ENCODE peak calls at places on chromosomes 7 and 10, in seven cellular contexts. One of them, this sample, is unnamed.

GRCh38 chr10:50648089-50648934 is 24.6 kb upstream of the SGMS1 start:
- ATAC-seq in stimulated activated naive CD8-positive, alpha-beta T cell treated with anti-CD3 and anti-CD28 coated beads, Interleukin-15, Interleukin-2, amounts not matched to agents 100 U/mL and 50 U/mL, for 24 hours: no peak
- ATAC-seq in Panc1: no peak
- ATAC-seq in mucosa of descending colon: peak
- ATAC-seq in heart left ventricle: no peak
- ATAC-seq in activated T-helper 17 cell treated with anti-CD3 and anti-CD28 coated beads, Interleukin-2, amount 50 U/mL, for 72 hours: no peak
- ATAC-seq in A549: no peak
- ATAC-seq in this sample: no peak

GRCh38 chr10:63630928-63631685 is 109.9 kb downstream of the REEP3 start:
- ATAC-seq in stimulated activated naive CD8-positive, alpha-beta T cell treated with anti-CD3 and anti-CD28 coated beads, Interleukin-15, Interleukin-2, amounts not matched to agents 100 U/mL and 50 U/mL, for 24 hours: no peak
- ATAC-seq in Panc1: no peak
- ATAC-seq in mucosa of descending colon: no peak
- ATAC-seq in heart left ventricle: no peak
- ATAC-seq in activated T-helper 17 cell treated with anti-CD3 and anti-CD28 coated beads, Interleukin-2, amount 50 U/mL, for 72 hours: no peak
- ATAC-seq in A549: no peak
- ATAC-seq in this sample: no peak

GRCh38 chr7:26375604-26376207 is 84.0 kb downstream of the SNX10 start:
- ATAC-seq in stimulated activated naive CD8-positive, alpha-beta T cell treated with anti-CD3 and anti-CD28 coated beads, Interleukin-15, Interleukin-2, amounts not matched to agents 100 U/mL and 50 U/mL, for 24 hours: no peak
- ATAC-seq in Panc1: peak
- ATAC-seq in mucosa of descending colon: no peak
- ATAC-seq in heart left ventricle: no peak
- ATAC-seq in activated T-helper 17 cell treated with anti-CD3 and anti-CD28 coated beads, Interleukin-2, amount 50 U/mL, for 72 hours: peak
- ATAC-seq in A549: no peak
- ATAC-seq in this sample: no peak

GRCh38 chr7:2631924-2632716 is at the start of gene TTYH3:
- ATAC-seq in stimulated activated naive CD8-positive, alpha-beta T cell treated with anti-CD3 and anti-CD28 coated beads, Interleukin-15, Interleukin-2, amounts not matched to agents 100 U/mL and 50 U/mL, for 24 hours: peak
- ATAC-seq in Panc1: peak
- ATAC-seq in mucosa of descending colon: peak
- ATAC-seq in heart left ventricle: no peak
- ATAC-seq in activated T-helper 17 cell treated with anti-CD3 and anti-CD28 coated beads, Interleukin-2, amount 50 U/mL, for 72 hours: peak
- ATAC-seq in A549: peak
- ATAC-seq in this sample: peak

GRCh38 chr7:105648561-105649401 is 67.5 kb upstream of the EFCAB10 start:
- ATAC-seq in stimulated activated naive CD8-positive, alpha-beta T cell treated with anti-CD3 and anti-CD28 coated beads, Interleukin-15, Interleukin-2, amounts not matched to agents 100 U/mL and 50 U/mL, for 24 hours: no peak
- ATAC-seq in Panc1: peak
- ATAC-seq in mucosa of descending colon: peak
- ATAC-seq in heart left ventricle: no peak
- ATAC-seq in activated T-helper 17 cell treated with anti-CD3 and anti-CD28 coated beads, Interleukin-2, amount 50 U/mL, for 72 hours: no peak
- ATAC-seq in A549: peak
- ATAC-seq in this sample: no peak

GRCh38 chr7:44541028-44541869 is at the start of gene NPC1L1:
- ATAC-seq in stimulated activated naive CD8-positive, alpha-beta T cell treated with anti-CD3 and anti-CD28 coated beads, Interleukin-15, Interleukin-2, amounts not matched to agents 100 U/mL and 50 U/mL, for 24 hours: no peak
- ATAC-seq in Panc1: no peak
- ATAC-seq in mucosa of descending colon: no peak
- ATAC-seq in heart left ventricle: no peak
- ATAC-seq in activated T-helper 17 cell treated with anti-CD3 and anti-CD28 coated beads, Interleukin-2, amount 50 U/mL, for 72 hours: no peak
- ATAC-seq in A549: no peak
- ATAC-seq in this sample: no peak

GRCh38 chr7:115010436-115010810 is 88.5 kb downstream of the MDFIC start:
- ATAC-seq in stimulated activated naive CD8-positive, alpha-beta T cell treated with anti-CD3 and anti-CD28 coated beads, Interleukin-15, Interleukin-2, amounts not matched to agents 100 U/mL and 50 U/mL, for 24 hours: no peak
- ATAC-seq in Panc1: no peak
- ATAC-seq in mucosa of descending colon: no peak
- ATAC-seq in heart left ventricle: no peak
- ATAC-seq in activated T-helper 17 cell treated with anti-CD3 and anti-CD28 coated beads, Interleukin-2, amount 50 U/mL, for 72 hours: no peak
- ATAC-seq in A549: no peak
- ATAC-seq in this sample: no peak

GRCh38 chr10:126331101-126331500 is 57.2 kb downstream of the ADAM12 start:
- ATAC-seq in stimulated activated naive CD8-positive, alpha-beta T cell treated with anti-CD3 and anti-CD28 coated beads, Interleukin-15, Interleukin-2, amounts not matched to agents 100 U/mL and 50 U/mL, for 24 hours: no peak
- ATAC-seq in Panc1: no peak
- ATAC-seq in mucosa of descending colon: no peak
- ATAC-seq in heart left ventricle: no peak
- ATAC-seq in activated T-helper 17 cell treated with anti-CD3 and anti-CD28 coated beads, Interleukin-2, amount 50 U/mL, for 72 hours: no peak
- ATAC-seq in A549: no peak
- ATAC-seq in this sample: no peak

GRCh38 chr7:110988890-110989501 is 101.9 kb upstream of the LRRN3 start:
- ATAC-seq in stimulated activated naive CD8-positive, alpha-beta T cell treated with anti-CD3 and anti-CD28 coated beads, Interleukin-15, Interleukin-2, amounts not matched to agents 100 U/mL and 50 U/mL, for 24 hours: no peak
- ATAC-seq in Panc1: no peak
- ATAC-seq in mucosa of descending colon: no peak
- ATAC-seq in heart left ventricle: no peak
- ATAC-seq in activated T-helper 17 cell treated with anti-CD3 and anti-CD28 coated beads, Interleukin-2, amount 50 U/mL, for 72 hours: no peak
- ATAC-seq in A549: no peak
- ATAC-seq in this sample: no peak

GRCh38 chr7:100662377-100662776 is 6.1 kb upstream of the ACTL6B start:
- ATAC-seq in stimulated activated naive CD8-positive, alpha-beta T cell treated with anti-CD3 and anti-CD28 coated beads, Interleukin-15, Interleukin-2, amounts not matched to agents 100 U/mL and 50 U/mL, for 24 hours: no peak
- ATAC-seq in Panc1: no peak
- ATAC-seq in mucosa of descending colon: peak
- ATAC-seq in heart left ventricle: no peak
- ATAC-seq in activated T-helper 17 cell treated with anti-CD3 and anti-CD28 coated beads, Interleukin-2, amount 50 U/mL, for 72 hours: no peak
- ATAC-seq in A549: no peak
- ATAC-seq in this sample: no peak

GRCh38 chr7:66920256-66920655 is 769 bp upstream of the TMEM248 start:
- ATAC-seq in stimulated activated naive CD8-positive, alpha-beta T cell treated with anti-CD3 and anti-CD28 coated beads, Interleukin-15, Interleukin-2, amounts not matched to agents 100 U/mL and 50 U/mL, for 24 hours: no peak
- ATAC-seq in Panc1: no peak
- ATAC-seq in mucosa of descending colon: no peak
- ATAC-seq in heart left ventricle: no peak
- ATAC-seq in activated T-helper 17 cell treated with anti-CD3 and anti-CD28 coated beads, Interleukin-2, amount 50 U/mL, for 72 hours: no peak
- ATAC-seq in A549: no peak
- ATAC-seq in this sample: no peak

GRCh38 chr10:9615179-9615578 is 1402.5 kb upstream of the CELF2 start:
- ATAC-seq in stimulated activated naive CD8-positive, alpha-beta T cell treated with anti-CD3 and anti-CD28 coated beads, Interleukin-15, Interleukin-2, amounts not matched to agents 100 U/mL and 50 U/mL, for 24 hours: no peak
- ATAC-seq in Panc1: no peak
- ATAC-seq in mucosa of descending colon: no peak
- ATAC-seq in heart left ventricle: no peak
- ATAC-seq in activated T-helper 17 cell treated with anti-CD3 and anti-CD28 coated beads, Interleukin-2, amount 50 U/mL, for 72 hours: no peak
- ATAC-seq in A549: no peak
- ATAC-seq in this sample: no peak

GRCh38 chr10:34811126-34811967 is 3.7 kb downstream of the PARD3 start:
- ATAC-seq in stimulated activated naive CD8-positive, alpha-beta T cell treated with anti-CD3 and anti-CD28 coated beads, Interleukin-15, Interleukin-2, amounts not matched to agents 100 U/mL and 50 U/mL, for 24 hours: no peak
- ATAC-seq in Panc1: no peak
- ATAC-seq in mucosa of descending colon: no peak
- ATAC-seq in heart left ventricle: no peak
- ATAC-seq in activated T-helper 17 cell treated with anti-CD3 and anti-CD28 coated beads, Interleukin-2, amount 50 U/mL, for 72 hours: no peak
- ATAC-seq in A549: no peak
- ATAC-seq in this sample: no peak

GRCh38 chr7:66247387-66248078 is 42.4 kb downstream of the TPST1 start:
- ATAC-seq in stimulated activated naive CD8-positive, alpha-beta T cell treated with anti-CD3 and anti-CD28 coated beads, Interleukin-15, Interleukin-2, amounts not matched to agents 100 U/mL and 50 U/mL, for 24 hours: no peak
- ATAC-seq in Panc1: peak
- ATAC-seq in mucosa of descending colon: peak
- ATAC-seq in heart left ventricle: no peak
- ATAC-seq in activated T-helper 17 cell treated with anti-CD3 and anti-CD28 coated beads, Interleukin-2, amount 50 U/mL, for 72 hours: no peak
- ATAC-seq in A549: no peak
- ATAC-seq in this sample: no peak

GRCh38 chr10:11218395-11218794 is 200.7 kb downstream of the CELF2 start:
- ATAC-seq in stimulated activated naive CD8-positive, alpha-beta T cell treated with anti-CD3 and anti-CD28 coated beads, Interleukin-15, Interleukin-2, amounts not matched to agents 100 U/mL and 50 U/mL, for 24 hours: peak
- ATAC-seq in Panc1: no peak
- ATAC-seq in mucosa of descending colon: no peak
- ATAC-seq in heart left ventricle: no peak
- ATAC-seq in activated T-helper 17 cell treated with anti-CD3 and anti-CD28 coated beads, Interleukin-2, amount 50 U/mL, for 72 hours: peak
- ATAC-seq in A549: no peak
- ATAC-seq in this sample: no peak

GRCh38 chr10:123204127-123204461 is 49.9 kb downstream of the BUB3 start:
- ATAC-seq in stimulated activated naive CD8-positive, alpha-beta T cell treated with anti-CD3 and anti-CD28 coated beads, Interleukin-15, Interleukin-2, amounts not matched to agents 100 U/mL and 50 U/mL, for 24 hours: no peak
- ATAC-seq in Panc1: peak
- ATAC-seq in mucosa of descending colon: no peak
- ATAC-seq in heart left ventricle: no peak
- ATAC-seq in activated T-helper 17 cell treated with anti-CD3 and anti-CD28 coated beads, Interleukin-2, amount 50 U/mL, for 72 hours: no peak
- ATAC-seq in A549: peak
- ATAC-seq in this sample: no peak

GRCh38 chr7:26147030-26147429 is 5.0 kb upstream of the NFE2L3 start:
- ATAC-seq in stimulated activated naive CD8-positive, alpha-beta T cell treated with anti-CD3 and anti-CD28 coated beads, Interleukin-15, Interleukin-2, amounts not matched to agents 100 U/mL and 50 U/mL, for 24 hours: no peak
- ATAC-seq in Panc1: no peak
- ATAC-seq in mucosa of descending colon: no peak
- ATAC-seq in heart left ventricle: no peak
- ATAC-seq in activated T-helper 17 cell treated with anti-CD3 and anti-CD28 coated beads, Interleukin-2, amount 50 U/mL, for 72 hours: no peak
- ATAC-seq in A549: no peak
- ATAC-seq in this sample: no peak

GRCh38 chr10:78205457-78205856 is 171.8 kb downstream of the RPS24 start:
- ATAC-seq in stimulated activated naive CD8-positive, alpha-beta T cell treated with anti-CD3 and anti-CD28 coated beads, Interleukin-15, Interleukin-2, amounts not matched to agents 100 U/mL and 50 U/mL, for 24 hours: peak
- ATAC-seq in Panc1: no peak
- ATAC-seq in mucosa of descending colon: no peak
- ATAC-seq in heart left ventricle: no peak
- ATAC-seq in activated T-helper 17 cell treated with anti-CD3 and anti-CD28 coated beads, Interleukin-2, amount 50 U/mL, for 72 hours: no peak
- ATAC-seq in A549: no peak
- ATAC-seq in this sample: no peak

GRCh38 chr7:116574025-116574822 is 49.4 kb downstream of the CAV1 start:
- ATAC-seq in stimulated activated naive CD8-positive, alpha-beta T cell treated with anti-CD3 and anti-CD28 coated beads, Interleukin-15, Interleukin-2, amounts not matched to agents 100 U/mL and 50 U/mL, for 24 hours: no peak
- ATAC-seq in Panc1: no peak
- ATAC-seq in mucosa of descending colon: peak
- ATAC-seq in heart left ventricle: peak
- ATAC-seq in activated T-helper 17 cell treated with anti-CD3 and anti-CD28 coated beads, Interleukin-2, amount 50 U/mL, for 72 hours: no peak
- ATAC-seq in A549: no peak
- ATAC-seq in this sample: no peak

GRCh38 chr10:4812041-4812440 is 14.0 kb upstream of the AKR1E2 start:
- ATAC-seq in stimulated activated naive CD8-positive, alpha-beta T cell treated with anti-CD3 and anti-CD28 coated beads, Interleukin-15, Interleukin-2, amounts not matched to agents 100 U/mL and 50 U/mL, for 24 hours: no peak
- ATAC-seq in Panc1: no peak
- ATAC-seq in mucosa of descending colon: peak
- ATAC-seq in heart left ventricle: no peak
- ATAC-seq in activated T-helper 17 cell treated with anti-CD3 and anti-CD28 coated beads, Interleukin-2, amount 50 U/mL, for 72 hours: no peak
- ATAC-seq in A549: no peak
- ATAC-seq in this sample: no peak

GRCh38 chr10:30441974-30442606 is 8.1 kb downstream of the MAP3K8 start:
- ATAC-seq in stimulated activated naive CD8-positive, alpha-beta T cell treated with anti-CD3 and anti-CD28 coated beads, Interleukin-15, Interleukin-2, amounts not matched to agents 100 U/mL and 50 U/mL, for 24 hours: no peak
- ATAC-seq in Panc1: no peak
- ATAC-seq in mucosa of descending colon: no peak
- ATAC-seq in heart left ventricle: no peak
- ATAC-seq in activated T-helper 17 cell treated with anti-CD3 and anti-CD28 coated beads, Interleukin-2, amount 50 U/mL, for 72 hours: no peak
- ATAC-seq in A549: peak
- ATAC-seq in this sample: no peak

This sample was measured in gastroesophageal sphincter.